ENCODE peak calls at places on chromosome 14, in four cellular contexts. P is adrenal gland, M is AG04449, C is astrocyte. B is an unnamed sample.

GRCh38 chr14:104799657-104800599 is 973 bp upstream of the ZBTB42 start:
- DNase-seq in C (peak; percentile 57), M (no peak), P (peak; percentile 85), B (peak; percentile 71)

GRCh38 chr14:89304972-89305703 is 111.9 kb downstream of the FOXN3 start:
- DNase-seq in C (peak; percentile 81), M (no peak), P (peak; percentile 71), B (peak; percentile 76)

GRCh38 chr14:52563120-52563519 is 10.5 kb downstream of the GPR137C start:
- DNase-seq in P (no peak), M (peak; percentile 21), C (peak; percentile 60), B (peak; percentile 35)

GRCh38 chr14:56195219-56195618 is 77.0 kb downstream of the PELI2 start:
- DNase-seq in P (no peak), C (no peak), M (no peak), B (no peak)

GRCh38 chr14:94880805-94881204 is 110.9 kb upstream of the GSC start:
- DNase-seq in M (no peak), P (no peak), C (no peak), B (no peak)

GRCh38 chr14:89902876-89903275 is 51.7 kb downstream of the EFCAB11 start:
- DNase-seq in M (no peak), C (no peak), P (no peak), B (peak; percentile 34)

GRCh38 chr14:43789458-43789857 is 717.6 kb downstream of the FSCB start:
- DNase-seq in C (no peak), M (no peak), P (no peak), B (no peak)

GRCh38 chr14:88164906-88165534 is 158.0 kb downstream of the KCNK10 start:
- DNase-seq in M (no peak), C (no peak), P (no peak), B (no peak)

GRCh38 chr14:78997811-78998210 is 827.6 kb downstream of the NRXN3 start:
- DNase-seq in C (peak; percentile 35), M (peak; percentile 21), P (no peak), B (peak; percentile 26)

GRCh38 chr14:28161040-28161439 is 605.5 kb upstream of the FOXG1 start:
- DNase-seq in P (no peak), C (no peak), M (no peak), B (no peak)

GRCh38 chr14:79483472-79483871 is 727.8 kb downstream of the DIO2 start:
- DNase-seq in C (peak; percentile 85), P (no peak), M (no peak), B (peak; percentile 4)

GRCh38 chr14:65449647-65450046 is 37.1 kb downstream of the FUT8 start:
- DNase-seq in P (no peak), M (no peak), C (no peak), B (no peak)

GRCh38 chr14:31283568-31284252 is 76.1 kb upstream of the HECTD1 start:
- DNase-seq in M (no peak), P (no peak), C (peak; percentile 14), B (no peak)

GRCh38 chr14:64060648-64061096 is 207.9 kb downstream of the SYNE2 start:
- DNase-seq in P (no peak), M (no peak), C (no peak), B (no peak)

GRCh38 chr14:34450542-34450915 is 11.5 kb downstream of the SPTSSA start:
- DNase-seq in M (no peak), P (no peak), C (no peak), B (no peak)

GRCh38 chr14:100640481-100641273 is 53.5 kb upstream of the BEGAIN start:
- DNase-seq in M (no peak), C (peak; percentile 72), P (no peak), B (no peak)

GRCh38 chr14:48690349-48690748 is 895.8 kb downstream of the RPS29 start:
- DNase-seq in P (no peak), C (no peak), M (no peak), B (no peak)

GRCh38 chr14:103094406-103095209 is at the start of gene EXOC3L4:
- DNase-seq in P (no peak), M (no peak), C (no peak), B (no peak)

GRCh38 chr14:22418631-22419030 is 170.4 kb downstream of the DAD1 start:
- DNase-seq in M (no peak), C (no peak), P (no peak), B (no peak)

GRCh38 chr14:95431199-95432145 is 85.0 kb downstream of the SYNE3 start:
- DNase-seq in M (no peak), P (no peak), C (peak; percentile 4), B (peak; percentile 12)

GRCh38 chr14:88384653-88385205 is 728 bp upstream of the SPATA7 start:
- DNase-seq in M (no peak), P (no peak), C (no peak), B (peak; percentile 16)

GRCh38 chr14:88488897-88489296 is 65.9 kb downstream of the PTPN21 start:
- DNase-seq in M (no peak), P (no peak), C (no peak), B (no peak)

GRCh38 chr14:47720281-47720680 is 44.9 kb upstream of the MDGA2 start:
- DNase-seq in P (no peak), M (no peak), C (no peak), B (no peak)

GRCh38 chr14:51828017-51828797 is 32.2 kb upstream of the GNG2 start:
- DNase-seq in M (no peak), C (peak; percentile 64), P (peak; percentile 73), B (peak; percentile 61)

GRCh38 chr14:53764846-53765245 is 191.8 kb downstream of the BMP4 start:
- DNase-seq in M (no peak), P (no peak), C (no peak), B (no peak)

GRCh38 chr14:84937449-84937848 is 592.5 kb upstream of the FLRT2 start:
- DNase-seq in M (no peak), C (no peak), P (no peak), B (no peak)

GRCh38 chr14:90715993-90716392 is 100.2 kb downstream of the TTC7B start:
- DNase-seq in P (no peak), C (no peak), M (no peak), B (no peak)

GRCh38 chr14:96091941-96092411 is 52.8 kb downstream of the C14orf132 start:
- DNase-seq in C (peak; percentile 62), M (no peak), P (no peak), B (no peak)

GRCh38 chr14:100605706-100606686 is 18.8 kb upstream of the BEGAIN start:
- DNase-seq in P (no peak), M (no peak), C (peak; percentile 33), B (no peak)

GRCh38 chr14:90523544-90523943 is 126.7 kb downstream of the CALM1 start:
- DNase-seq in P (no peak), C (peak; percentile 75), M (no peak), B (peak; percentile 54)

GRCh38 chr14:91354979-91355685 is 62.5 kb downstream of the CCDC88C start:
- DNase-seq in C (no peak), P (no peak), M (no peak), B (no peak)

GRCh38 chr14:91284791-91285548 is 40.5 kb upstream of the GPR68 start:
- DNase-seq in P (peak; percentile 75), C (no peak), M (no peak), B (peak; percentile 28)

GRCh38 chr14:55749201-55749812 is 169.3 kb downstream of the KTN1 start:
- DNase-seq in C (no peak), P (no peak), M (no peak), B (peak; percentile 5)

GRCh38 chr14:99939421-99939820 is 125.8 kb upstream of the EVL start:
- DNase-seq in P (no peak), C (no peak), M (no peak), B (no peak)

GRCh38 chr14:26596722-26597030 is 1.2 kb downstream of the NOVA1 start:
- DNase-seq in M (no peak), C (no peak), P (peak; percentile 53), B (no peak)

GRCh38 chr14:96164861-96165490 is 39.7 kb upstream of the BDKRB2 start:
- DNase-seq in M (no peak), P (no peak), C (no peak), B (no peak)

GRCh38 chr14:21414137-21414631 is 30.4 kb upstream of the SUPT16H start:
- DNase-seq in C (no peak), P (no peak), M (no peak), B (no peak)
- TF ChIP-seq CTCF in C (no peak), P (no peak), M (no peak), B (no peak)

GRCh38 chr14:67607646-67608045 is 7.6 kb upstream of the PIGH start:
- DNase-seq in M (no peak), C (no peak), P (no peak), B (no peak)

GRCh38 chr14:67602071-67602470 is 2.0 kb upstream of the PIGH start:
- DNase-seq in P (no peak), M (no peak), C (no peak), B (no peak)

GRCh38 chr14:67599698-67600561 is at the start of gene PIGH:
- DNase-seq in C (peak; percentile 65), M (no peak), P (peak; percentile 95), B (peak; percentile 79)

GRCh38 chr14:67602995-67603545 is 3.0 kb upstream of the PIGH start:
- DNase-seq in C (no peak), P (no peak), M (no peak), B (no peak)
- H3K4me3 ChIP-seq in C (no peak overlapping the region), P (no peak overlapping the region), M (no peak overlapping the region), B (no peak overlapping the region)

GRCh38 chr14:97299661-97300060 is 502.5 kb downstream of the VRK1 start:
- DNase-seq in C (no peak), M (no peak), P (no peak), B (no peak)
- TF ChIP-seq CTCF in C (no peak), M (no peak), P (no peak), B (no peak)

DNA sequence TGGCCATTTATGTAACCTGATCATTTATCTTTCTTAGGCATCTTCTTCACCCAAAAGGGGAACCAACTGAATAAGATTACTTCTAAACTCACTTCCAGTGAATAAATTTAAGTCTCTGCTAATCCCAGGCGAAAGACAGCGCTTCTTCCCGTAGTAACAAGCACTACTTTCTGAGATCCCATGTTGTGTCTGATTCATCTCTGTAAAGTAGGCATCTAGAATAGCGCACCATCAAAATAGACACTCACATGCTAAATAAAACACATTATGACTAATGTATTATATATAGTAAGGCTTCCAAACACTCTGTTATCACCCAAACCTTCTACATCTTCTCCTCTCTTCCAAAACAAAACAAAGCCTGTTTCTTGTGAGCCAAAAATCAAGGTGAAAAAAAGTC is 15.1 kb downstream of the GTF2A1 start:
- DNase-seq in M (no peak), P (no peak), C (no peak), B (no peak)
- H3K4me3 ChIP-seq in M (no peak overlapping the region), P (no peak overlapping the region), C (no peak overlapping the region), B (no peak overlapping the region)

GRCh38 chr14:68979021-68979721 is at the start of gene ACTN1:
- DNase-seq in M (peak; percentile 92), P (peak; percentile 98), C (peak; percentile 96), B (peak; percentile 99)
- TF ChIP-seq CTCF in M (no peak), P (no peak), C (no peak), B (no peak)

DNA sequence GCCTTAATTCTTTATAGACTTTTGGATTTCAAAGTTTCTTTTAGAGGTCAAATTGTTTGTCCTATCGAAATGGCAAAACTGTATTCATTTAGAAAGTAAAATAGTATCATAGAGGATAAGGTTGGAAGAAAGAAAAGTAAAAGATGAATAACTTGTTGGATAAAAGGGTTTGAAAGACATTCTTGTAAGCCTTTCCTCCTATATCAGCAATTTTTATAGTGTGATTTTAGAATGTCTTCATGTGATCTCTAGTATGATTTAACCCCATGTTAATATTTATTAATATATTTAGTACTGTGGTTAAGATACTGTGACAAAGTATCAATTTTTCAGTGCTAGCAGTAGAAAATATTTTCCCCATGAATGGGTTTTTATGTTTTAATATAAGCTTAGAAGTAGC is 4.5 kb downstream of the ARF6 start:
- DNase-seq in M (no peak), P (no peak), C (no peak), B (no peak)
- H3K4me3 ChIP-seq in M (no peak overlapping the region), P (peak overlapping the region; percentile 19), C (no peak overlapping the region), B (no peak overlapping the region)

B was measured in AG10803.